ENCODE peak calls at places on chromosomes 2 and 18, in nine cellular contexts. Z is CD4-positive, alpha-beta memory T cell; Y is sigmoid colon; Q is right atrium auricular region; B is mucosa of descending colon; G is upper lobe of right lung; M is lower lobe of right lung; X is IMR-90; A is adipocyte. D is an unnamed sample.

GRCh38 chr2:106839849-106840595 is 45.9 kb downstream of the ST6GAL2 start:
- DNase-seq in Z (no peak), Y (no peak), Q (no peak), B (no peak), G (no peak), M (no peak), X (no peak), A (peak; percentile 23), D (no peak)

GRCh38 chr2:10341193-10341592 is 38.5 kb downstream of the HPCAL1 start:
- DNase-seq in Z (no peak), Y (no peak), Q (no peak), B (no peak), G (no peak), M (no peak), X (no peak), A (no peak), D (no peak)

GRCh38 chr2:186617186-186617585 is 27.3 kb downstream of the ITGAV start:
- DNase-seq in Z (no peak), Y (no peak), Q (no peak), B (no peak), G (no peak), M (no peak), X (no peak), A (no peak), D (no peak)

GRCh38 chr2:103823847-103824246 is 1030.1 kb upstream of the POU3F3 start:
- DNase-seq in Z (no peak), Y (no peak), Q (no peak), B (no peak), G (no peak), M (no peak), X (no peak), A (no peak), D (no peak)

GRCh38 chr2:137929504-137929886 is 34.8 kb upstream of the HNMT start:
- DNase-seq in Z (no peak), Y (no peak), Q (no peak), B (no peak), G (no peak), M (no peak), X (no peak), A (no peak), D (no peak)

GRCh38 chr2:111687911-111688310 is 196.1 kb downstream of the ANAPC1 start:
- DNase-seq in Z (no peak), Y (peak; percentile 40), Q (no peak), B (no peak), G (no peak), M (no peak), X (no peak), A (no peak), D (no peak)

GRCh38 chr2:36729067-36729466 is 32.6 kb downstream of the VIT start:
- DNase-seq in Z (no peak), Y (no peak), Q (no peak), B (no peak), G (no peak), M (no peak), X (peak; percentile 30), A (peak; percentile 58), D (no peak)

GRCh38 chr2:95300391-95300938 is 3.3 kb downstream of the KCNIP3 start:
- DNase-seq in Z (no peak), Y (no peak), Q (no peak), B (no peak), G (no peak), M (no peak), X (no peak), A (no peak), D (no peak)

GRCh38 chr2:219199470-219200211 is 6.9 kb upstream of the ZFAND2B start:
- DNase-seq in Z (no peak), Y (peak; percentile 26), Q (no peak), B (no peak), G (no peak), M (no peak), X (no peak), A (no peak), D (no peak)

GRCh38 chr18:44466997-44467396 is 213.7 kb upstream of the SETBP1 start:
- DNase-seq in Z (no peak), Y (no peak), Q (no peak), B (no peak), G (no peak), M (no peak), X (no peak), A (no peak), D (no peak)

GRCh38 chr18:49863769-49864615 is 50.7 kb upstream of the ACAA2 start:
- DNase-seq in Z (no peak), Y (no peak), Q (no peak), B (no peak), G (peak; percentile 45), M (no peak), X (no peak), A (no peak), D (no peak)

GRCh38 chr2:235467586-235467985 is 26.3 kb upstream of the AGAP1 start:
- DNase-seq in Z (no peak), Y (no peak), Q (no peak), B (no peak), G (no peak), M (no peak), X (peak; percentile 76), A (peak; percentile 39), D (no peak)

DNA sequence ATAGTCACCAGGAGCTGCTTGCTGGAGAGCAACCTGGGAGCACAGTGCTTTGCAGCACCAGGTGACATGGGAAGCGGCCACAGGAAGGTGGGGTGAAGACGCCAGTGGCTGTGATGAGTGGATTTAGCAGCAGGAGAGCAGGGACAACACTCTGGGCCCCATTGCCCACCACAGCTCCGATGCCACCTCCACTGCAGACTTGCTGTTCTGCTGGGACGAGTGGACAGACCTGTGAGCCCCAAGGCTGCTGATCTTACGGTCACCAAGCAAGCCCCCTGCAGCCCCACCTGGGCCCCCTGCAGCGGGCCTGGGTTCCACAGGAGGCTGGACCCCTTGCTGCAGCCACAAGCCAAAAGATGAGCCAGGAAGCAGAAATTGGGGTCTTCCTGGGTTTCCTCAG is 73.7 kb downstream of the CTIF start:
- DNase-seq in Z (no peak), Y (no peak), Q (no peak), B (no peak), G (no peak), M (no peak), X (no peak), A (no peak), D (no peak)
- H3K4me1 ChIP-seq in Z (no peaks in the 10 kb centered on the region), Y (peaks cover 18% of the 10 kb centered on the region), Q (no peaks in the 10 kb centered on the region), B (peaks cover 6% of the 10 kb centered on the region), G (peaks cover 6% of the 10 kb centered on the region), M (peaks cover 16% of the 10 kb centered on the region), X (peaks cover 23% of the 10 kb centered on the region), A (peaks cover 32% of the 10 kb centered on the region), D (no peaks in the 10 kb centered on the region)

DNA sequence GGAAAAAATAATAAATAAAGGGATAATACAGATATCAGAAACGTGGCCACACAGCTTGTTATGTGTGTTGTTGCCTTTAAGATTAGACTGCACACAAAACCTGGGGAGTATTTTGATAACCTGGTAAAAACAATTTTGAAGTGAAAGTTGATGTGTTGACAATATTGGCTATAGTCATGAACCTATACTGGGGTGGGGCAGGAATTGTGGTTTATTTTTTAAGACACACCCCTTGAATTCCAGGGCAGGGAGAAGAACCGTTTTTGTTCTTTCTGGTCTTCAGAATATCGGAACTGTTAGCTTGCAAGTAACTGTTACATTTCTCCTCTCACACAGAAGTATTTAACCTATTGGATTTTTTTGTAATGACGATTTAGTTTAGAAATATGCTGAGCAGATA is 80.4 kb downstream of the LIMS1 start:
- DNase-seq in Z (no peak), Y (no peak), Q (no peak), B (no peak), G (no peak), M (no peak), X (no peak), A (no peak), D (no peak)
- H3K4me1 ChIP-seq in Z (peaks cover 97% of the 10 kb centered on the region), Y (peaks cover 62% of the 10 kb centered on the region), Q (no peaks in the 10 kb centered on the region), B (peaks cover 36% of the 10 kb centered on the region), G (peaks cover 74% of the 10 kb centered on the region), M (peaks cover 82% of the 10 kb centered on the region), X (peaks cover 38% of the 10 kb centered on the region), A (peaks cover 32% of the 10 kb centered on the region), D (peaks cover 65% of the 10 kb centered on the region)

DNA sequence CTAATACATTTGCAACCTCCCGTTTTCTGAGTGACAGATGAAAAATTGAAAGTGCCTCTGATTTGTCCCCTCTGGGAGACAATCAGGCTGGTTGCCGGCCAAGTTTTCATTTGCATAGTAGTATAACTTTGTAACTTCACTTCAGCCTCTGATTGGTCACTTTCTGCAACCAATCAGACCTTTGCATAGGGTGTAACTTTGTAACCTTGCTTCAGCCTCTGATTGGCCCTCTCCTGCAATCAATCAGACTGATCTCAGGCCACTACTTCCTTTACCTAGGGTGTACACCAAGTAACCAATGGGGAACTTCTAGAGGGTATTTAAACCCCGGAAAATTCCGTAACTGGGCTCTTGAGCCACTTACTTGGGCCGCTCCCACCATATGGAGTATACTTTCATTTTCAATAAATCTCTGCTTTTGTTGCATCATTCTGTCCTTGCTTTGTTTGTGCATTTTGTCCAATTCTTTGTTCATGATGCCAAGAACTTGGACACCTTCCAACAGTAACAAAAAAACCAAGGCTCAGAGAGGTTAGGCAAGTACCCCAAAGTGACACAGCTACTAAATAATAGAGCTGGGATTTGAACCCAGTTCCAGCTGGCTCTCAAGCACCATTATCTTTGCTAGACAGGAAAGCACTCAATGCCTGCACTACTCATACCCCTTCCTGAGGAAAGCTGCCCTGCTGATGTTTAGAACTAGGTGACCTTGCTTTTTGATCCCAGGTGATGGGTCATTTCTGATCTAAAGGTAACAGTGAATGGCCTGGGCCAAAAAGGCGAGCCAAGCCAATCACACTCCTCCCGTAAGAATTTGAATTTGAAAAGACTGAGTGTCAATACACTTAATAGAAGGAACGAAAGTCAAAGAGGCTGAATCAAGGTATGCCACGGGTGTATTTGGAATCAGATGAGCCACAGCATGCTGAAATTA is 10.9 kb upstream of the MYOM1 start:
- DNase-seq in Z (no peak), Y (no peak), Q (no peak), B (no peak), G (no peak), M (peak; percentile 52), X (peak; percentile 31), A (no peak), D (no peak)
- H3K4me1 ChIP-seq in Z (no peaks in the 10 kb centered on the region), Y (no peaks in the 10 kb centered on the region), Q (no peaks in the 10 kb centered on the region), B (peaks cover 6% of the 10 kb centered on the region), G (no peaks in the 10 kb centered on the region), M (no peaks in the 10 kb centered on the region), X (no peaks in the 10 kb centered on the region), A (peaks cover 41% of the 10 kb centered on the region), D (no peaks in the 10 kb centered on the region)

GRCh38 chr18:55511277-55511676 is 76.7 kb downstream of the TCF4 start:
- DNase-seq in Z (no peak), Y (no peak), Q (no peak), B (no peak), G (no peak), M (no peak), X (no peak), A (no peak), D (no peak)

GRCh38 chr18:55515204-55515603 is 72.8 kb downstream of the TCF4 start:
- DNase-seq in Z (no peak), Y (no peak), Q (no peak), B (no peak), G (no peak), M (no peak), X (no peak), A (no peak), D (no peak)

GRCh38 chr18:55513199-55513598 is 74.8 kb downstream of the TCF4 start:
- DNase-seq in Z (no peak), Y (no peak), Q (no peak), B (no peak), G (no peak), M (no peak), X (no peak), A (no peak), D (no peak)

GRCh38 chr18:55517055-55517454 is 70.9 kb downstream of the TCF4 start:
- DNase-seq in Z (no peak), Y (no peak), Q (no peak), B (no peak), G (no peak), M (no peak), X (no peak), A (no peak), D (no peak)

GRCh38 chr18:55515946-55516710 is 71.9 kb downstream of the TCF4 start:
- DNase-seq in Z (no peak), Y (no peak), Q (no peak), B (no peak), G (no peak), M (no peak), X (peak; percentile 84), A (no peak), D (no peak)
- H3K4me1 ChIP-seq in Z (no peaks in the 10 kb centered on the region), Y (no peaks in the 10 kb centered on the region), Q (no peaks in the 10 kb centered on the region), B (no peaks in the 10 kb centered on the region), G (peaks cover 5% of the 10 kb centered on the region), M (no peaks in the 10 kb centered on the region), X (peaks cover 21% of the 10 kb centered on the region), A (peaks cover 16% of the 10 kb centered on the region), D (no peaks in the 10 kb centered on the region)

D was measured in RWPE2.